ENCODE peak calls at places on chromosome 7, in four cellular contexts. H is GM12891, Q is GM12878, V is HepG2. Z is an unnamed sample.

GRCh38 chr7:118003438-118003837 is 130.2 kb upstream of the CTTNBP2 start:
- DNase-seq in V (no peak), H (no peak), Q (no peak), Z (no peak)

GRCh38 chr7:27192546-27193334 is 7.2 kb downstream of the HOXA13 start:
- DNase-seq in Q (no peak), V (no peak), H (no peak), Z (no peak)

GRCh38 chr7:104230606-104231005 is 22.8 kb upstream of the ORC5 start:
- DNase-seq in V (no peak), H (no peak), Q (no peak), Z (no peak)

GRCh38 chr7:12643001-12643400 is 44.4 kb upstream of the ARL4A start:
- DNase-seq in H (no peak), Q (no peak), V (no peak), Z (no peak)

GRCh38 chr7:3461923-3462322 is 160.9 kb downstream of the SDK1 start:
- DNase-seq in Q (no peak), V (no peak), H (no peak), Z (no peak)

GRCh38 chr7:2148814-2149213 is 83.9 kb downstream of the MAD1L1 start:
- DNase-seq in V (no peak), H (no peak), Q (no peak), Z (no peak)

GRCh38 chr7:12458520-12459131 is 55.0 kb upstream of the VWDE start:
- DNase-seq in Q (no peak), H (no peak), V (peak; percentile 28), Z (no peak)

GRCh38 chr7:9391221-9391620 is 957.8 kb downstream of the NXPH1 start:
- DNase-seq in V (no peak), Q (no peak), H (no peak), Z (no peak)

GRCh38 chr7:20172736-20173334 is 44.3 kb downstream of the MACC1 start:
- DNase-seq in H (peak; percentile 3), V (peak; percentile 33), Q (no peak), Z (peak; percentile 11)

GRCh38 chr7:46468753-46469356 is 547.8 kb upstream of the IGFBP3 start:
- DNase-seq in V (no peak), Q (no peak), H (no peak), Z (no peak)

GRCh38 chr7:13742719-13743640 is 246.5 kb downstream of the ETV1 start:
- DNase-seq in V (no peak), Q (no peak), H (no peak), Z (no peak)

GRCh38 chr7:79612903-79613302 is 159.4 kb upstream of the MAGI2 start:
- DNase-seq in H (no peak), Q (no peak), V (no peak), Z (no peak)

GRCh38 chr7:132656846-132657776 is 80.8 kb upstream of the PLXNA4 start:
- DNase-seq in V (no peak), Q (no peak), H (no peak), Z (no peak)

GRCh38 chr7:26375604-26376207 is 84.0 kb downstream of the SNX10 start:
- DNase-seq in V (no peak), Q (no peak), H (no peak), Z (no peak)

GRCh38 chr7:659996-660395 is 66.5 kb upstream of the DNAAF5 start:
- DNase-seq in Q (no peak), V (no peak), H (no peak), Z (no peak)

GRCh38 chr7:137606061-137606674 is 240.6 kb downstream of the DGKI start:
- DNase-seq in H (no peak), Q (no peak), V (peak; percentile 38), Z (no peak)

GRCh38 chr7:20647051-20647450 is 31.6 kb downstream of the ABCB5 start:
- DNase-seq in V (no peak), Q (no peak), H (no peak), Z (no peak)

GRCh38 chr7:87599336-87599735 is 1.3 kb downstream of the ABCB1 start:
- DNase-seq in Q (peak; percentile 60), V (peak; percentile 77), H (peak; percentile 46), Z (peak; percentile 33)

GRCh38 chr7:21412291-21412896 is 15.5 kb upstream of the SP4 start:
- DNase-seq in Q (peak; percentile 43), V (no peak), H (no peak), Z (no peak)

GRCh38 chr7:150903627-150904026 is 51.3 kb downstream of the AOC1 start:
- DNase-seq in V (no peak), Q (no peak), H (no peak), Z (no peak)

GRCh38 chr7:143882020-143882610 is 19.9 kb downstream of the TCAF1 start:
- DNase-seq in V (peak; percentile 87), Q (no peak), H (no peak), Z (no peak)

GRCh38 chr7:74501298-74501697 is 47.6 kb downstream of the GTF2IRD1 start:
- DNase-seq in Q (no peak), H (no peak), V (no peak), Z (no peak)

GRCh38 chr7:69833964-69834363 is 235.7 kb downstream of the AUTS2 start:
- DNase-seq in V (no peak), H (no peak), Q (no peak), Z (no peak)

GRCh38 chr7:66952343-66953043 is 31.5 kb downstream of the TMEM248 start:
- DNase-seq in Q (no peak), V (peak; percentile 23), H (no peak), Z (no peak)

GRCh38 chr7:140326116-140326928 is 72.0 kb downstream of the SLC37A3 start:
- DNase-seq in Q (no peak), H (peak; percentile 65), V (peak; percentile 63), Z (peak; percentile 41)

GRCh38 chr7:140324714-140325113 is 73.6 kb downstream of the SLC37A3 start:
- DNase-seq in V (no peak), H (no peak), Q (no peak), Z (no peak)

GRCh38 chr7:140327261-140327661 is 71.1 kb downstream of the SLC37A3 start:
- DNase-seq in H (no peak), Q (no peak), V (no peak), Z (no peak)

GRCh38 chr7:140325600-140325999 is 72.7 kb downstream of the SLC37A3 start:
- DNase-seq in H (no peak), Q (no peak), V (no peak), Z (no peak)

DNA sequence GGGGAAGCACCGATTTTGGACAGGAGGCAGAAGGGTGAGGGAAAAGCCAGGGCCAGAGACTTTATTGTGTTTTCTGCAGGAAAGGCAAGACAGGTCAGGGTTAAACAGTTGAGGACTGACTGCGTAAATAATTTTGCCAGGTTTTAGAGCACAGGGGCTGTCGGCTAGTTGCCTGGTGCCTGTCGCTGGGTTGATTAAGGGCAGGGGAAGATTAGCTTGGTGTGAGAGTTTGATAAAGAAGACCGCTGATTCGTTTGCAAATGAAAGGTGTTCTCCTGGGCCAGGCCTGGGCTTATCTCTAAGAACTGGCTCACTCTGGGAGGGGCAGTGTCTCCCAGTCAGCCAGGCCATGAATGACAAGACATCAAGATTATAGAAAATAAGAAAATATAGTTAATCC is 75.6 kb downstream of the SLC37A3 start:
- DNase-seq in Q (no peak), H (no peak), V (no peak), Z (no peak)
- TF ChIP-seq TAF1 in Q (no peak), H (no peak), V (no peak), Z (no peak)

DNA sequence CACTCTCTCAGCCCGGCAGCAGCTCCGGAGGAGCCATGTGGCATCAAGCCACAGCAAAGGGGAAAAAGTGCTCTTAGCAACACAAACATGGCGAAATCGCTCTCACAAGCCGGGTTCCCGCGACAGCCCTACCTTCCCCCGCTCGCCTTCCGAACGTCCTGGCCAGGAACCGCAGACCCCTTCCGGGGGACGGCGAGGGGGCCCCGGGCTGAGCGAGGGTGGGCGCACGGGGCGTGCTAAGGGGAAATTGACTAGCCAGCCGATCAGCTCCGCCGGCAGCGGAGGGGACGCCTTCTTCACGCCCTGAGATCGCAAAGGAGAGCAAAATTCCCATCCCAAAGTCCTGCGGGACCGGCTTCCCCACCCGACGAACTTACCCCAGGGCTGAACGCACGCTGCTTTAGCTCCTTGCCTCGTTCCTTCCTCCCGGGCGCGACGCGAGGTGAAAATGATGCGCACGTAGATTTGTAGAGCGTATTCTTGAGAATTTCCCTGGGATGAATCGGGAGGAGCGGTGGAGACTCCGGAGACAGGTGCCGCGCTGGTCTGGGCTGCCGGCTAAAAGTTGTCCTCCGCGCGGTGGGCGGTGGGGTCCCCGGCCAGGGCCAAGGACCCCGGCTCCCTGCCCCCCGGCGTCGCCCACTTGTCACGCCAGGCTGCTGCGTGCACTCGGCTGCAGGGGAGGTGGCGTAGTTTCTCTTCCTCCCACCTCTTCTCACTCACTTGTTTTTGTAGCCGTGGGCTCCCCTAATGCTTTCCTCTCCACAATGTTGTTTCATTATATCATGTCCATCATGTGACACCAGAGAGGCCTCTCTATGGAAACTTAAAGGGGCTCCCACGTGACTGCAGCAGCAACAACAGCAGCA is 220.1 kb upstream of the MKLN1 start:
- DNase-seq in Q (no peak), V (peak; percentile 83), H (peak; percentile 64), Z (peak; percentile 62)
- TF ChIP-seq POLR2AphosphoS5 in Q (peak; percentile 89), V (peak; percentile 47), H (peak; percentile 86), Z (peak; percentile 63)

DNA sequence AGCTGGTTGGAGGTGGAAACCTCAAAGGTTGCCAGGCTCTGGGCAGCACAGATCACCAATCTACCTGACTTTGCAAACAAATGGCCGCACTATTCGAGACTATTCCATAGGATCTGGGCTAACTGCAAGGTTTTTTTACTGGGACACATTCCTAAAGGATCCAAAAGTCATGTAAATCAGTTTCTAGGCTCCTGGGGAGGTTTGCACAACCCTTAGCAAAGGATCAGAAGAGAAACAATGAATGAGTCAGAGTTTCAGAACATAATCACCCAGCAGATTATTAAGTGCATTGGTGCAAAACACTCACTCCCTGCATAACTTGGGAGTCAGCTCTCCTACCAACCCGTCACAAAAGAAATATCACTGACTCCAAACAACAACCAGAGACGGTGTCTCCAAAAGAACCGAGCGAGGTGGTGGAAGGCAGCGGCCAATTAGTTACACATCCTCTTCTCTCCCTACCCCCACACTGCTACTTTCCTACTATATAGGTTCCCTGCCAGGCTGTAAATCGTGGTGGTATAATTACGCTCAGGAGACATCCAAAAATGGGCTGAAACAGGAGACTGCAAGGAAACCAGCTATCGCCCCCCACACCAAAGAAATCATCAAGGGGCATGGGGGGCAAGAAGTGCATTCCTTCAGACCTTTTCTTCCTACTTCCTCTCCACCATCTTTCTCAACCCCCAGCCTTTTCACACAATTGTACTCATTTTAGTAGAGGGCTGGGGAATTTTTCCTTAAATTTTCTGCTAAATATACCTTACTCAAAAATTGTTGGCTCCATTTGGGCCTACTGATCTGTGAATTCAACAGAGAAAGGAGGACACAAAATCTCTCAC is 3.2 kb downstream of the UBE2H start:
- DNase-seq in V (peak; percentile 81), Q (peak; percentile 37), H (no peak), Z (no peak)
- TF ChIP-seq POLR2A in V (no peak), Q (no peak), H (peak; percentile 50), Z (no peak)

GRCh38 chr7:98119257-98119918 is 12.7 kb downstream of the LMTK2 start:
- DNase-seq in Q (no peak), H (no peak), V (peak; percentile 53), Z (no peak)
- TF ChIP-seq TAF1 in Q (no peak), H (no peak), V (no peak), Z (no peak)

DNA sequence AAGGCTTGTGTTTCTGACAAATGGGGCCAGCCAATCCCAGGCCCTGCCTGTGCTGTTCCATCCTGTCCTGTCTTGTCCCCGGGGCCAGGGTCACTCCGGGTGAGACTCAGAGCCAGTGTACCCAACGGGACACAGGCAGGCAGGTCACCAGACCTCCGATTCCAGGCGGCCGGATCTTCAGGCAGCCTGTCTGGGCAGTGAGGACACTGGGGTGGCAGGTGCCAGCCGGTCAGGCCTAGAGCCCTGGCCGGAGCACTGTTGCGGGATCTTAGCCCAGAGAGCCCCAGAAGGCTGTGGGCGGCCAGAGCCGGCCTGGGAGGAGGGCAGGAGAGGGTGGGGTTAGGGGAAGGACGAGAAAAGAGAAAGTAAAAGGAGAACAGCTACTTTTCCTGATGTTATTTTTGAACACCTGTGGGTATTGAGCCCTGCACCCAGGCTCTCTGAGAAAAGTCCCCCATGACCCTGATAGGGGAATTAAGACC is 134.3 kb upstream of the TNRC18 start:
- DNase-seq in Q (peak; percentile 67), V (peak; percentile 63), H (peak; percentile 65), Z (peak; percentile 68)
- TF ChIP-seq POLR2AphosphoS5 in Q (no peak), V (no peak), H (no peak), Z (peak; percentile 56)

Z was measured in GM12892.